ENCODE peak calls at places on chromosomes 2 and 18, in four cellular contexts. E is K562, N is H1, T is A549. M is an unnamed sample.

GRCh38 chr2:27875089-27875881 is 14.9 kb downstream of the RBKS start:
- DNase-seq in N (no peak), T (no peak), E (no peak), M (peak)

GRCh38 chr2:174588463-174588862 is 9.1 kb downstream of the WIPF1 start:
- DNase-seq in N (no peak), T (no peak), E (no peak), M (no peak)

GRCh38 chr18:51196116-51196810 is 1.2 kb downstream of the MEX3C start:
- DNase-seq in E (peak), N (no peak), T (peak), M (no peak)

GRCh38 chr2:36329746-36330145 is 25.8 kb upstream of the CRIM1 start:
- DNase-seq in T (peak), N (no peak), E (no peak), M (peak)

GRCh38 chr2:186347472-186347871 is 138.6 kb upstream of the ZC3H15 start:
- DNase-seq in T (no peak), E (no peak), N (no peak), M (no peak)

GRCh38 chr2:22406625-22407024 is 978.4 kb upstream of the KLHL29 start:
- DNase-seq in N (no peak), T (no peak), E (no peak), M (no peak)

GRCh38 chr2:8159211-8159965 is 522.5 kb upstream of the ID2 start:
- DNase-seq in T (no peak), N (no peak), E (no peak), M (no peak)

GRCh38 chr2:176682278-176682677 is 413.0 kb downstream of the MTX2 start:
- DNase-seq in N (no peak), E (no peak), T (no peak), M (no peak)

GRCh38 chr2:6771539-6772365 is 94.0 kb downstream of the CMPK2 start:
- DNase-seq in T (no peak), N (no peak), E (no peak), M (no peak)

GRCh38 chr2:135913726-135914365 is 37.6 kb upstream of the MCM6 start:
- DNase-seq in N (no peak), E (peak), T (peak), M (peak)

GRCh38 chr2:56801770-56802169 is 618.0 kb downstream of the CCDC85A start:
- DNase-seq in N (no peak), E (no peak), T (no peak), M (no peak)

GRCh38 chr2:200259577-200259957 is 46.9 kb upstream of the SPATS2L start:
- DNase-seq in N (no peak), T (no peak), E (no peak), M (no peak)

GRCh38 chr2:59664946-59665345 is 888.5 kb downstream of the BCL11A start:
- DNase-seq in N (no peak), T (no peak), E (no peak), M (no peak)

GRCh38 chr2:35846-36245 is 10.5 kb downstream of the FAM110C start:
- DNase-seq in E (no peak), T (no peak), N (no peak), M (no peak)

GRCh38 chr2:230170532-230170931 is 49.3 kb downstream of the SP110 start:
- DNase-seq in N (no peak), E (no peak), T (no peak), M (no peak)

GRCh38 chr18:37578886-37579513 is 13.4 kb upstream of the CELF4 start:
- DNase-seq in N (no peak), T (peak), E (peak), M (peak)

GRCh38 chr18:31497711-31498449 is at the start of gene DSG2:
- DNase-seq in N (peak), E (peak), T (peak), M (peak)

GRCh38 chr2:232689152-232689910 is 7.8 kb upstream of the GIGYF2 start:
- DNase-seq in N (no peak), T (no peak), E (no peak), M (no peak)

GRCh38 chr2:205751621-205752031 is 69.3 kb downstream of the NRP2 start:
- DNase-seq in N (no peak), E (no peak), T (no peak), M (no peak)

GRCh38 chr2:375947-376307 is 88.0 kb upstream of the ALKAL2 start:
- DNase-seq in T (no peak), E (no peak), N (no peak), M (no peak)

GRCh38 chr2:222993920-222994650 is 57.9 kb upstream of the KCNE4 start:
- DNase-seq in T (no peak), E (no peak), N (no peak), M (no peak)

GRCh38 chr18:51021226-51021965 is 8.6 kb upstream of the SMAD4 start:
- DNase-seq in N (no peak), T (no peak), E (no peak), M (no peak)

GRCh38 chr18:69897397-69898108 is 50.1 kb downstream of the CD226 start:
- DNase-seq in N (no peak), E (no peak), T (no peak), M (no peak)

GRCh38 chr2:54572636-54573531 is 116.8 kb downstream of the SPTBN1 start:
- DNase-seq in E (no peak), N (no peak), T (no peak), M (no peak)

GRCh38 chr18:14124689-14125088 is 7.5 kb downstream of the ZNF519 start:
- DNase-seq in N (no peak), T (no peak), E (no peak), M (no peak)

GRCh38 chr2:234454433-234454832 is 42.4 kb downstream of the ARL4C start:
- DNase-seq in E (no peak), T (no peak), N (no peak), M (no peak)

GRCh38 chr18:68667121-68667520 is 47.8 kb downstream of the TMX3 start:
- DNase-seq in E (no peak), N (no peak), T (no peak), M (no peak)

GRCh38 chr2:120257522-120257921 is 4.9 kb downstream of the RALB start:
- DNase-seq in T (no peak), N (no peak), E (no peak), M (no peak)

GRCh38 chr2:60926751-60927568 is 45.6 kb downstream of the REL start:
- DNase-seq in E (no peak), N (no peak), T (no peak), M (no peak)

GRCh38 chr2:240186191-240186725 is 45.8 kb upstream of the OTOS start:
- DNase-seq in E (no peak), N (no peak), T (no peak), M (no peak)

GRCh38 chr2:231611273-231612198 is 18.9 kb downstream of the TEX44 start:
- DNase-seq in T (peak), E (peak), N (peak), M (peak)

DNA sequence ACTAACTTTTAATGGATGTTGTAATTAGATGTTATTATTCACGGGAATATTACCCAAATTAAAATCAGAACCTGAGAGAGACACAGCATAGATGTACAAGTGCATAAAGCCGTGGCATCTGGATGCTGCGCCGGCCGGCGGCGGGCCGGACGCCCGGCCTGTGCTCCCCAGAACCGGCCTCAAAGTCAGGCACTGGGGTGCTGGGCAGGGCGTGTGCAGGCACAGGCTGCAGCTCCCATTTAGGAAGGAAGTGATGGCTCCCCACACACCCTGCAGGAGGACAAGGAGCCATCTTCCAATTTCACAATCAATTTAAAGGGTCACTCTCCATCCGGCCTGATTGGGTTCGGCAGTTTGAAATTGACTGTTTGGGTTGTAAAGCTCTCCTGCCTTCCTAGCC is 367.7 kb upstream of the SALL3 start:
- DNase-seq in T (no peak), N (no peak), E (no peak), M (no peak)
- TF ChIP-seq RNF2 in T (no peak), N (no peak), E (no peak), M (no peak)

GRCh38 chr2:162887087-162887486 is 48.5 kb upstream of the KCNH7 start:
- DNase-seq in E (no peak), N (no peak), T (no peak), M (no peak)

GRCh38 chr2:162890690-162891311 is 52.2 kb upstream of the KCNH7 start:
- DNase-seq in N (no peak), T (peak), E (peak), M (peak)

GRCh38 chr2:162887902-162888301 is 49.3 kb upstream of the KCNH7 start:
- DNase-seq in N (no peak), T (no peak), E (no peak), M (no peak)

GRCh38 chr2:162885281-162886070 is 46.9 kb upstream of the KCNH7 start:
- DNase-seq in E (no peak), T (no peak), N (no peak), M (no peak)

GRCh38 chr2:162888641-162889040 is 50.1 kb upstream of the KCNH7 start:
- DNase-seq in E (no peak), N (no peak), T (no peak), M (no peak)
- TF ChIP-seq RNF2 in E (no peak), N (no peak), T (no peak), M (no peak)

GRCh38 chr2:85992611-85993010 is 103.8 kb upstream of the ST3GAL5 start:
- DNase-seq in T (no peak), E (no peak), N (no peak), M (no peak)

GRCh38 chr2:85989288-85989865 is 100.6 kb upstream of the ST3GAL5 start:
- DNase-seq in N (no peak), E (no peak), T (no peak), M (no peak)

GRCh38 chr2:85988210-85988913 is 99.6 kb upstream of the ST3GAL5 start:
- DNase-seq in N (no peak), E (no peak), T (no peak), M (no peak)

GRCh38 chr2:85988914-85989270 is 100.1 kb upstream of the ST3GAL5 start:
- DNase-seq in E (no peak), T (no peak), N (no peak), M (no peak)

DNA sequence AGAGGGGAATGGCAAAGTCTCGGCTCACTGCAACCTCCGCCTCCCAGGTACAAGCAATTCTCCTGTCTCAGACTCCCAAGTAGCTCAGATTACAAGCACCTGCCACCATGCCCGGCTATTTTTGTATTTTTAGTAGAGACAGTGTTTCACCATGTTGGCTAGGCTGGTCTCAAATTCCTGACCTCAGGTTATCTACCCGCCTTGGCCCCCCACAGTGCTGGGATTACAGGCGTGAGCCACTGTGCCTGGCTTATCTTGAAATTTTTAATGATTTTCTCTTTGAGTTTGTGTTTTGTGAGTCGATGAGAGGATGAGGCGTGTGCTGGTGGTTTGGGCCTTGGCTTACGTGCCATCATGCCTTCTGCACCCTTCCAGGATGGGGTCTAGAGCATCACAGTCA is 101.3 kb upstream of the ST3GAL5 start:
- DNase-seq in N (peak), T (no peak), E (no peak), M (no peak)
- TF ChIP-seq RNF2 in N (no peak), T (no peak), E (no peak), M (no peak)

GRCh38 chr2:197113221-197113831 is 186.8 kb upstream of the PGAP1 start:
- DNase-seq in E (peak), N (no peak), T (peak), M (peak)
- TF ChIP-seq RNF2 in E (no peak), N (no peak), T (no peak), M (no peak)

M was measured in HepG2.